ENCODE peak calls at places on chromosomes 1 and 21, in six cellular contexts. One of them, this sample, is unnamed. For H3K36me3, the result is how much of the 10 kb centered on the place peaks cover.

GRCh38 chr1:197441990-197442389 is 173.9 kb downstream of the CRB1 start:
- DNase-seq in heart left ventricle: no peak
- DNase-seq in GM23338: peak
- DNase-seq in MM.1S: no peak
- DNase-seq in cardiac muscle cell: peak
- DNase-seq in stomach: no peak
- DNase-seq in this sample: no peak

GRCh38 chr1:86194491-86195034 is 38.0 kb upstream of the COL24A1 start:
- DNase-seq in cardiac muscle cell: peak
- DNase-seq in MM.1S: no peak
- DNase-seq in GM23338: no peak
- DNase-seq in heart left ventricle: no peak
- DNase-seq in stomach: no peak
- DNase-seq in this sample: no peak

GRCh38 chr1:206554201-206554600 is 46.9 kb downstream of the RASSF5 start:
- DNase-seq in heart left ventricle: no peak
- DNase-seq in stomach: no peak
- DNase-seq in GM23338: no peak
- DNase-seq in MM.1S: no peak
- DNase-seq in cardiac muscle cell: no peak
- DNase-seq in this sample: no peak

GRCh38 chr1:17199267-17200044 is 5.5 kb upstream of the PADI1 start:
- DNase-seq in stomach: no peak
- DNase-seq in MM.1S: no peak
- DNase-seq in heart left ventricle: no peak
- DNase-seq in cardiac muscle cell: no peak
- DNase-seq in GM23338: no peak
- DNase-seq in this sample: no peak

GRCh38 chr1:247156787-247157232 is 15.0 kb downstream of the ZNF124 start:
- DNase-seq in cardiac muscle cell: no peak
- DNase-seq in heart left ventricle: no peak
- DNase-seq in stomach: no peak
- DNase-seq in GM23338: peak
- DNase-seq in MM.1S: no peak
- DNase-seq in this sample: no peak

GRCh38 chr1:19645544-19646252 is 1.6 kb downstream of the NBL1 start:
- DNase-seq in MM.1S: no peak
- DNase-seq in heart left ventricle: no peak
- DNase-seq in cardiac muscle cell: no peak
- DNase-seq in stomach: no peak
- DNase-seq in GM23338: no peak
- DNase-seq in this sample: no peak

GRCh38 chr21:40227111-40227510 is 359.9 kb downstream of the PCP4 start:
- DNase-seq in MM.1S: no peak
- DNase-seq in cardiac muscle cell: no peak
- DNase-seq in heart left ventricle: no peak
- DNase-seq in GM23338: no peak
- DNase-seq in stomach: no peak
- DNase-seq in this sample: no peak

GRCh38 chr1:9317591-9318331 is 25.1 kb downstream of the SPSB1 start:
- DNase-seq in cardiac muscle cell: peak
- DNase-seq in MM.1S: no peak
- DNase-seq in heart left ventricle: peak
- DNase-seq in stomach: no peak
- DNase-seq in GM23338: no peak
- DNase-seq in this sample: no peak

GRCh38 chr1:107900083-107900945 is 64.7 kb downstream of the VAV3 start:
- DNase-seq in stomach: no peak
- DNase-seq in heart left ventricle: no peak
- DNase-seq in MM.1S: no peak
- DNase-seq in cardiac muscle cell: peak
- DNase-seq in GM23338: no peak
- DNase-seq in this sample: no peak

GRCh38 chr1:10755977-10756521 is 40.4 kb downstream of the CASZ1 start:
- DNase-seq in cardiac muscle cell: peak
- DNase-seq in heart left ventricle: peak
- DNase-seq in stomach: peak
- DNase-seq in GM23338: no peak
- DNase-seq in MM.1S: peak
- DNase-seq in this sample: no peak

GRCh38 chr1:41471658-41472057 is 12.8 kb downstream of the EDN2 start:
- DNase-seq in GM23338: no peak
- DNase-seq in MM.1S: no peak
- DNase-seq in heart left ventricle: no peak
- DNase-seq in cardiac muscle cell: no peak
- DNase-seq in stomach: no peak
- DNase-seq in this sample: no peak

GRCh38 chr1:237875291-237875690 is 15.4 kb downstream of the ZP4 start:
- DNase-seq in cardiac muscle cell: no peak
- DNase-seq in heart left ventricle: no peak
- DNase-seq in stomach: no peak
- DNase-seq in GM23338: no peak
- DNase-seq in MM.1S: no peak
- DNase-seq in this sample: no peak

GRCh38 chr21:28794341-28794970 is 198.2 kb downstream of the LTN1 start:
- DNase-seq in GM23338: no peak
- DNase-seq in MM.1S: no peak
- DNase-seq in cardiac muscle cell: no peak
- DNase-seq in stomach: no peak
- DNase-seq in heart left ventricle: no peak
- DNase-seq in this sample: no peak

GRCh38 chr1:68409426-68409825 is 40.3 kb downstream of the RPE65 start:
- DNase-seq in stomach: no peak
- DNase-seq in GM23338: no peak
- DNase-seq in heart left ventricle: no peak
- DNase-seq in cardiac muscle cell: no peak
- DNase-seq in MM.1S: no peak
- DNase-seq in this sample: no peak

GRCh38 chr1:24893431-24893830 is 36.6 kb downstream of the RUNX3 start:
- DNase-seq in MM.1S: no peak
- DNase-seq in GM23338: no peak
- DNase-seq in stomach: peak
- DNase-seq in cardiac muscle cell: no peak
- DNase-seq in heart left ventricle: no peak
- DNase-seq in this sample: no peak

GRCh38 chr1:71228727-71229371 is 148.0 kb upstream of the ZRANB2 start:
- DNase-seq in MM.1S: no peak
- DNase-seq in stomach: no peak
- DNase-seq in cardiac muscle cell: no peak
- DNase-seq in GM23338: peak
- DNase-seq in heart left ventricle: no peak
- DNase-seq in this sample: no peak

GRCh38 chr1:206507395-206508129 is at the start of gene RASSF5:
- DNase-seq in heart left ventricle: peak
- DNase-seq in cardiac muscle cell: peak
- DNase-seq in MM.1S: peak
- DNase-seq in stomach: peak
- DNase-seq in GM23338: peak
- DNase-seq in this sample: peak

GRCh38 chr1:236148471-236148847 is 6.1 kb downstream of the GPR137B start:
- DNase-seq in GM23338: no peak
- DNase-seq in cardiac muscle cell: peak
- DNase-seq in heart left ventricle: no peak
- DNase-seq in MM.1S: no peak
- DNase-seq in stomach: no peak
- DNase-seq in this sample: no peak

GRCh38 chr1:178055093-178055492 is 38.8 kb upstream of the RASAL2 start:
- DNase-seq in MM.1S: peak
- DNase-seq in heart left ventricle: peak
- DNase-seq in stomach: no peak
- DNase-seq in GM23338: peak
- DNase-seq in cardiac muscle cell: peak
- DNase-seq in this sample: no peak
- TF ChIP-seq CTCF in MM.1S: peak
- TF ChIP-seq CTCF in heart left ventricle: peak
- TF ChIP-seq CTCF in stomach: no peak
- TF ChIP-seq CTCF in GM23338: peak
- TF ChIP-seq CTCF in cardiac muscle cell: peak
- TF ChIP-seq CTCF in this sample: no peak

GRCh38 chr1:116388122-116388521 is 15.1 kb downstream of the ATP1A1 start:
- DNase-seq in stomach: no peak
- DNase-seq in cardiac muscle cell: no peak
- DNase-seq in MM.1S: no peak
- DNase-seq in GM23338: no peak
- DNase-seq in heart left ventricle: no peak
- DNase-seq in this sample: no peak
- H3K36me3 ChIP-seq in stomach: half or more
- H3K36me3 ChIP-seq in cardiac muscle cell: half or more
- H3K36me3 ChIP-seq in MM.1S: under half
- H3K36me3 ChIP-seq in GM23338: half or more
- H3K36me3 ChIP-seq in heart left ventricle: half or more
- H3K36me3 ChIP-seq in this sample: half or more

DNA sequence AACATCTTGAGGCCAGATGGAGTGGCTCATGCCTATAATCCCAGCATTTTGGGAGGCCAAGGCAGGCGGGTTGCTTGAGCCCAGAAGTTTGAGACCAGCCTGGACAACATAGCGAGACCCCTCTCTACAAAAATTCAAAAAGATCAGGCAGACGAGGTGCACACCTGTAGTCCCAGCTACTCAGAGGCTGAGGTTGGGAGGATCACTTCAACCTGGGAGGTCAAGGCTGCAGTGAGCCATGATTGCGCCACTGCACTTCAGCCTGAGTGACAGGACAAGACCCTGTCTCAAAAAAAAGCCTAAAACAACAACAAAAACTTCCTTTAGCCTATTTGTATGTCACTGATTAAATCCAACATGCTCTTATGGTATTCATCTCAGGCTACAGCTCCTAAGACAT is 6.8 kb upstream of the DOP1B start:
- DNase-seq in MM.1S: no peak
- DNase-seq in heart left ventricle: no peak
- DNase-seq in stomach: no peak
- DNase-seq in cardiac muscle cell: no peak
- DNase-seq in GM23338: no peak
- DNase-seq in this sample: no peak
- H3K4me3 ChIP-seq in MM.1S: no peak
- H3K4me3 ChIP-seq in heart left ventricle: no peak
- H3K4me3 ChIP-seq in stomach: no peak
- H3K4me3 ChIP-seq in cardiac muscle cell: no peak
- H3K4me3 ChIP-seq in GM23338: no peak
- H3K4me3 ChIP-seq in this sample: no peak

GRCh38 chr1:176119549-176119948 is 87.5 kb downstream of the COP1 start:
- DNase-seq in stomach: no peak
- DNase-seq in heart left ventricle: no peak
- DNase-seq in MM.1S: no peak
- DNase-seq in cardiac muscle cell: peak
- DNase-seq in GM23338: peak
- DNase-seq in this sample: no peak
- TF ChIP-seq CTCF in stomach: no peak
- TF ChIP-seq CTCF in heart left ventricle: no peak
- TF ChIP-seq CTCF in MM.1S: peak
- TF ChIP-seq CTCF in cardiac muscle cell: peak
- TF ChIP-seq CTCF in GM23338: peak
- TF ChIP-seq CTCF in this sample: no peak

This sample was measured in pancreas.